ENCODE peak calls at places on chromosome 21, in nine cellular contexts. One of them, this sample, is unnamed. For H3K4me1, the result is how much of the 10 kb centered on the place peaks cover.

GRCh38 chr21:36718951-36719501 is 20.1 kb downstream of the SIM2 start:
- DNase-seq in OCI-LY7: no peak
- DNase-seq in GM23338: no peak
- DNase-seq in PC-9: peak
- DNase-seq in tibial nerve: no peak
- DNase-seq in heart left ventricle: no peak
- DNase-seq in MM.1S: no peak
- DNase-seq in RWPE2: peak
- DNase-seq in sigmoid colon: peak
- DNase-seq in this sample: no peak

GRCh38 chr21:42062543-42063022 is 8.5 kb upstream of the UMODL1 start:
- DNase-seq in GM23338: no peak
- DNase-seq in OCI-LY7: peak
- DNase-seq in sigmoid colon: no peak
- DNase-seq in PC-9: no peak
- DNase-seq in heart left ventricle: no peak
- DNase-seq in tibial nerve: no peak
- DNase-seq in RWPE2: no peak
- DNase-seq in MM.1S: peak
- DNase-seq in this sample: no peak

GRCh38 chr21:31932470-31932764 is 59.6 kb downstream of the HUNK start:
- DNase-seq in GM23338: no peak
- DNase-seq in OCI-LY7: no peak
- DNase-seq in tibial nerve: no peak
- DNase-seq in RWPE2: no peak
- DNase-seq in heart left ventricle: no peak
- DNase-seq in PC-9: no peak
- DNase-seq in MM.1S: no peak
- DNase-seq in sigmoid colon: no peak
- DNase-seq in this sample: no peak

GRCh38 chr21:42758721-42759593 is 105.5 kb downstream of the PDE9A start:
- DNase-seq in GM23338: no peak
- DNase-seq in OCI-LY7: no peak
- DNase-seq in heart left ventricle: no peak
- DNase-seq in sigmoid colon: no peak
- DNase-seq in tibial nerve: no peak
- DNase-seq in RWPE2: peak
- DNase-seq in PC-9: no peak
- DNase-seq in MM.1S: no peak
- DNase-seq in this sample: no peak

GRCh38 chr21:35953570-35953969 is 106.8 kb downstream of the SETD4 start:
- DNase-seq in sigmoid colon: no peak
- DNase-seq in RWPE2: no peak
- DNase-seq in tibial nerve: no peak
- DNase-seq in GM23338: no peak
- DNase-seq in PC-9: no peak
- DNase-seq in OCI-LY7: no peak
- DNase-seq in heart left ventricle: no peak
- DNase-seq in MM.1S: no peak
- DNase-seq in this sample: no peak

GRCh38 chr21:42398130-42398394 is 2.2 kb upstream of the TMPRSS3 start:
- DNase-seq in GM23338: no peak
- DNase-seq in MM.1S: no peak
- DNase-seq in tibial nerve: no peak
- DNase-seq in OCI-LY7: no peak
- DNase-seq in RWPE2: no peak
- DNase-seq in heart left ventricle: no peak
- DNase-seq in sigmoid colon: no peak
- DNase-seq in PC-9: no peak
- DNase-seq in this sample: no peak

GRCh38 chr21:32807717-32808380 is 36.3 kb upstream of the PAXBP1 start:
- DNase-seq in RWPE2: no peak
- DNase-seq in tibial nerve: no peak
- DNase-seq in OCI-LY7: no peak
- DNase-seq in sigmoid colon: no peak
- DNase-seq in heart left ventricle: no peak
- DNase-seq in GM23338: no peak
- DNase-seq in PC-9: no peak
- DNase-seq in MM.1S: no peak
- DNase-seq in this sample: peak

GRCh38 chr21:43736224-43736883 is 17.4 kb downstream of the PDXK start:
- DNase-seq in PC-9: no peak
- DNase-seq in sigmoid colon: peak
- DNase-seq in OCI-LY7: no peak
- DNase-seq in MM.1S: no peak
- DNase-seq in heart left ventricle: no peak
- DNase-seq in tibial nerve: no peak
- DNase-seq in RWPE2: no peak
- DNase-seq in GM23338: no peak
- DNase-seq in this sample: no peak

GRCh38 chr21:32826317-32827167 is 55.0 kb upstream of the PAXBP1 start:
- DNase-seq in MM.1S: peak
- DNase-seq in sigmoid colon: no peak
- DNase-seq in RWPE2: no peak
- DNase-seq in PC-9: peak
- DNase-seq in heart left ventricle: no peak
- DNase-seq in OCI-LY7: peak
- DNase-seq in tibial nerve: peak
- DNase-seq in GM23338: peak
- DNase-seq in this sample: peak

GRCh38 chr21:42830456-42831455 is 48.6 kb downstream of the WDR4 start:
- DNase-seq in GM23338: no peak
- DNase-seq in RWPE2: no peak
- DNase-seq in sigmoid colon: peak
- DNase-seq in heart left ventricle: no peak
- DNase-seq in PC-9: no peak
- DNase-seq in MM.1S: no peak
- DNase-seq in tibial nerve: no peak
- DNase-seq in OCI-LY7: peak
- DNase-seq in this sample: no peak

GRCh38 chr21:42376338-42376982 is 10.1 kb upstream of the TFF1 start:
- DNase-seq in PC-9: no peak
- DNase-seq in MM.1S: peak
- DNase-seq in tibial nerve: no peak
- DNase-seq in GM23338: peak
- DNase-seq in sigmoid colon: no peak
- DNase-seq in heart left ventricle: no peak
- DNase-seq in RWPE2: no peak
- DNase-seq in OCI-LY7: no peak
- DNase-seq in this sample: no peak

GRCh38 chr21:42043201-42043895 is 27.8 kb upstream of the UMODL1 start:
- DNase-seq in PC-9: no peak
- DNase-seq in OCI-LY7: no peak
- DNase-seq in sigmoid colon: no peak
- DNase-seq in tibial nerve: no peak
- DNase-seq in MM.1S: no peak
- DNase-seq in RWPE2: no peak
- DNase-seq in heart left ventricle: no peak
- DNase-seq in GM23338: no peak
- DNase-seq in this sample: no peak

GRCh38 chr21:25171438-25171837 is 435.8 kb downstream of the MRPL39 start:
- DNase-seq in OCI-LY7: no peak
- DNase-seq in GM23338: no peak
- DNase-seq in tibial nerve: no peak
- DNase-seq in MM.1S: no peak
- DNase-seq in sigmoid colon: no peak
- DNase-seq in heart left ventricle: no peak
- DNase-seq in RWPE2: no peak
- DNase-seq in PC-9: no peak
- DNase-seq in this sample: no peak

DNA sequence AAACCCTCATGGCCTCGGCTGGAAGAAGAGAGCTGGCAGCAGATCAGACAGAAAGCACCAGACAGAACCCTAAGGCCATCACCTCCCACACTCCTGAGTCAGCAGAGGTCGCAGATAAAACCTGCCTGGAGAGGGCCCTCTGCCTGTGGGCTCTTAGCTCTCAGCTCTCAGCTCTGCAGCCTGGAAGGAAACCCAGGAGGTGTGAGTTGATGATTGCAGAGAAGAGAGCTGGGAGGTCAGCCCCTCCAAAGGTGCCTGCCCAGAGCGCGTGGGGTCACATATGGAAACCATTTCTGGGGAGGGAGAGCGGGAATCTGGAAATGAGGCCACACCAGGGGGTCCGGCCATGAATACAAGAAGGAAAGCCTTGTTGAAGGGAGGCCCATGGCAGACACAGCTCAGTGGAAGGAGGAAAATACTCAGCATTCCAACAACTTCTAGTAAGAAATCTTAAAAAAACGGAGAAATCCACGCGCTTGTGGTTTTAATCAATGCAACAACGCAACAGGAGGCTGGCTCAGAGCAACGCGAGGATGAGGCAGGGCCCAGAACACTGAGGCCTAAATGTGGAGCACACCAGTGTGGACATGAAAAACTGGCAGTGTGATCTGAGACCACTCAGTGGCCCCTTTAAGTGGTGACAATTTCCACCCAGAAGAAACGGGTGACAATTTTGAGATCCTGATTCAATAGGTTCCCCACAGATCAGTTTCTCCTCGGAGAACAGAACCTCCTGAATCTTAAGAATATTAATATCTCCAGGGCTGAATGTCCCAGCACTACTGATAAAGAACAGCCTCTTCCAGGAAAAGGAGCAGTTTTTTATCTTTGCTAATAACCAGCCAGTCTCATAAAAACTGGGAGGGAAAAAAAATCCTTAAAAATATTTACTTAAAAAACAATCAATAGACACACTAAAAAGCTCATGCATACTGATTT is 45.7 kb downstream of the PSMG1 start:
- DNase-seq in sigmoid colon: no peak
- DNase-seq in tibial nerve: no peak
- DNase-seq in RWPE2: no peak
- DNase-seq in GM23338: peak
- DNase-seq in heart left ventricle: no peak
- DNase-seq in OCI-LY7: no peak
- DNase-seq in MM.1S: no peak
- DNase-seq in PC-9: no peak
- DNase-seq in this sample: no peak
- H3K27ac ChIP-seq in sigmoid colon: no peak
- H3K27ac ChIP-seq in tibial nerve: peak
- H3K27ac ChIP-seq in RWPE2: peak
- H3K27ac ChIP-seq in GM23338: peak
- H3K27ac ChIP-seq in heart left ventricle: no peak
- H3K27ac ChIP-seq in OCI-LY7: no peak
- H3K27ac ChIP-seq in MM.1S: no peak
- H3K27ac ChIP-seq in PC-9: no peak
- H3K27ac ChIP-seq in this sample: peak

DNA sequence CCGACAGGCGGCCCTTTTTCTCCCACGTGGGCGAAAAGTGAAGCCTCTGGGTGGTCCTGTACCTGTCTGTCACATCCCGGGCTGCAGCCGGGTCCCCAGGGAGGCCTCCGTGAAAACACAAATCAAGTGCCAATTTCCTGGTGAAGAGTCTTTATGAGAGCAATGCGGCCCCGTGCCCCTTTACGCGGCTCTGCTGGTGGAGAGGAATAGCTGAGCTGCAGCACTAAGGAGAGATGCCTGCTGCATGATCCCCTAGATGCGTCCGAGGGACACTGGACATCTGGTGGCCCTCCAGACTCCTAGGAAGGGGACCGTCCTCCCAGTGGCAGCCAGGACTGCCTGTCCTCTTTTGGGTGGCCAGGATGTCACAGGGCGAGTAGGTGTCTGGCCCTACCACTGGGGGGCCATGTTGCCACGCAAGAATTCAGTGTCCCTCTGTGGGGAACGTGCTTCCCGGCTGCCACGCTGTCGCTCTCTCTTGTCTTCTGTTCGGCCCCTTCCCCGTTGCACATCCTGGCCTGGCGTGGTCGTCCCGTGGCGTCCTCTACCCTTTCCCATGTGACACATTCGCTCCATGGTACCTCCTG is 38.7 kb downstream of the COL18A1 start:
- DNase-seq in RWPE2: no peak
- DNase-seq in OCI-LY7: no peak
- DNase-seq in heart left ventricle: no peak
- DNase-seq in sigmoid colon: no peak
- DNase-seq in GM23338: no peak
- DNase-seq in tibial nerve: no peak
- DNase-seq in PC-9: no peak
- DNase-seq in MM.1S: no peak
- DNase-seq in this sample: no peak
- TF ChIP-seq CTCF in RWPE2: peak
- TF ChIP-seq CTCF in OCI-LY7: no peak
- TF ChIP-seq CTCF in heart left ventricle: no peak
- TF ChIP-seq CTCF in sigmoid colon: no peak
- TF ChIP-seq CTCF in GM23338: no peak
- TF ChIP-seq CTCF in tibial nerve: peak
- TF ChIP-seq CTCF in PC-9: no peak
- TF ChIP-seq CTCF in MM.1S: peak
- TF ChIP-seq CTCF in this sample: no peak

GRCh38 chr21:45404726-45405270 is at the start of gene COL18A1:
- DNase-seq in RWPE2: peak
- DNase-seq in heart left ventricle: peak
- DNase-seq in MM.1S: no peak
- DNase-seq in PC-9: peak
- DNase-seq in sigmoid colon: peak
- DNase-seq in OCI-LY7: no peak
- DNase-seq in tibial nerve: no peak
- DNase-seq in GM23338: peak
- DNase-seq in this sample: peak
- H3K4me1 ChIP-seq in RWPE2: under half
- H3K4me1 ChIP-seq in heart left ventricle: under half
- H3K4me1 ChIP-seq in MM.1S: under half
- H3K4me1 ChIP-seq in PC-9: half or more
- H3K4me1 ChIP-seq in sigmoid colon: under half
- H3K4me1 ChIP-seq in OCI-LY7: under half
- H3K4me1 ChIP-seq in tibial nerve: under half
- H3K4me1 ChIP-seq in GM23338: under half
- H3K4me1 ChIP-seq in this sample: under half

DNA sequence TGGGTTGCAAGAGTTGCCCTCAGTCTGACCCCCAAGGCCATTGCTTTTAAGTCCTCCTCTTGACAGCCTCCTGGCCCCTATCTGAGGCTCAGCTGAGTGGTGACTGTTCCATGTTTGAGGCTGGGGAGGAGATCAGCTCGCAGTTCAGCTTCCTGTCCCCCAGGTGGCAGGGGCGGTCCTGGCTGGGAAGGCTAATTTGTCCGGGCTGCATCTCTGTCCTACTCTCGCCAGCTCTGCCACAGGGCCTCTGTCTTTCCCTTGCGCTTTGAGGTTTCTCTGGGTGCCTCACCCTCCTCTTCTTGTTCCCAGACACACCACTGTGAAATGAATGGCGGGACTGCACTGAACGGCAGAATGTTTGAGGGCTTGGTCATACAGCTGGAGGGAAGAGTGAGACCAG is 157.3 kb downstream of the KCNJ6 start:
- DNase-seq in sigmoid colon: no peak
- DNase-seq in RWPE2: no peak
- DNase-seq in heart left ventricle: no peak
- DNase-seq in OCI-LY7: peak
- DNase-seq in MM.1S: peak
- DNase-seq in PC-9: peak
- DNase-seq in GM23338: peak
- DNase-seq in tibial nerve: no peak
- DNase-seq in this sample: no peak
- H3K27ac ChIP-seq in sigmoid colon: no peak
- H3K27ac ChIP-seq in RWPE2: no peak
- H3K27ac ChIP-seq in heart left ventricle: no peak
- H3K27ac ChIP-seq in OCI-LY7: no peak
- H3K27ac ChIP-seq in MM.1S: no peak
- H3K27ac ChIP-seq in PC-9: no peak
- H3K27ac ChIP-seq in GM23338: no peak
- H3K27ac ChIP-seq in tibial nerve: no peak
- H3K27ac ChIP-seq in this sample: no peak

GRCh38 chr21:44800971-44801467 is 601 bp downstream of the UBE2G2 start:
- DNase-seq in RWPE2: no peak
- DNase-seq in OCI-LY7: peak
- DNase-seq in heart left ventricle: no peak
- DNase-seq in GM23338: peak
- DNase-seq in tibial nerve: no peak
- DNase-seq in PC-9: peak
- DNase-seq in sigmoid colon: no peak
- DNase-seq in MM.1S: peak
- DNase-seq in this sample: no peak
- TF ChIP-seq CTCF in RWPE2: peak
- TF ChIP-seq CTCF in OCI-LY7: peak
- TF ChIP-seq CTCF in heart left ventricle: no peak
- TF ChIP-seq CTCF in GM23338: peak
- TF ChIP-seq CTCF in tibial nerve: no peak
- TF ChIP-seq CTCF in PC-9: peak
- TF ChIP-seq CTCF in sigmoid colon: no peak
- TF ChIP-seq CTCF in MM.1S: peak
- TF ChIP-seq CTCF in this sample: no peak

This sample was measured in uterus.